ENCODE peak calls at places on chromosomes 11 and 22, in five cellular contexts. C, J, D, X and P are unnamed samples.

GRCh38 chr11:94674005-94674491 is 94.1 kb upstream of the AMOTL1 start:
- DNase-seq in C (no peak), J (no peak), D (no peak), X (peak), P (no peak)

GRCh38 chr11:6468712-6469495 is 4.8 kb downstream of the TRIM3 start:
- DNase-seq in C (peak), J (no peak), D (peak), X (peak), P (no peak)

GRCh38 chr22:48101704-48102103 is 1339.3 kb downstream of the TBC1D22A start:
- DNase-seq in C (no peak), J (no peak), D (no peak), X (no peak), P (no peak)

GRCh38 chr11:84498016-84498415 is 1129.1 kb downstream of the DLG2 start:
- DNase-seq in C (no peak), J (peak), D (no peak), X (no peak), P (no peak)

GRCh38 chr11:127470485-127470884 is 469.9 kb upstream of the KIRREL3 start:
- DNase-seq in C (no peak), J (no peak), D (no peak), X (peak), P (no peak)

GRCh38 chr11:72776117-72776843 is 17.6 kb downstream of the STARD10 start:
- DNase-seq in C (no peak), J (no peak), D (no peak), X (no peak), P (no peak)

GRCh38 chr11:58845342-58845741 is 838 bp upstream of the GLYATL2 start:
- DNase-seq in C (no peak), J (no peak), D (no peak), X (no peak), P (no peak)

GRCh38 chr11:13338437-13339069 is 61.0 kb downstream of the BMAL1 start:
- DNase-seq in C (peak), J (peak), D (no peak), X (peak), P (no peak)

GRCh38 chr22:40200795-40201194 is 23.1 kb downstream of the TNRC6B start:
- DNase-seq in C (no peak), J (no peak), D (no peak), X (no peak), P (no peak)

GRCh38 chr22:38080847-38081635 is 2.9 kb downstream of the SLC16A8 start:
- DNase-seq in C (no peak), J (no peak), D (no peak), X (peak), P (no peak)

GRCh38 chr11:62680825-62681240 is 2.0 kb upstream of the UBXN1 start:
- DNase-seq in C (no peak), J (no peak), D (peak), X (peak), P (peak)

GRCh38 chr11:40376346-40376745 is 1083.1 kb downstream of the LRRC4C start:
- DNase-seq in C (no peak), J (no peak), D (no peak), X (no peak), P (no peak)

GRCh38 chr11:119759324-119759723 is 30.3 kb upstream of the NECTIN1 start:
- DNase-seq in C (no peak), J (no peak), D (peak), X (peak), P (no peak)

GRCh38 chr11:6755953-6756347 is 15.8 kb downstream of the OR2AG2 start:
- DNase-seq in C (no peak), J (no peak), D (no peak), X (no peak), P (no peak)

GRCh38 chr11:134951305-134951700 is 539.3 kb upstream of the B3GAT1 start:
- DNase-seq in C (no peak), J (peak), D (no peak), X (peak), P (no peak)

GRCh38 chr22:31538815-31539214 is 42.5 kb downstream of the SFI1 start:
- DNase-seq in C (no peak), J (no peak), D (no peak), X (no peak), P (no peak)

GRCh38 chr11:12502950-12503579 is 125.7 kb downstream of the PARVA start:
- DNase-seq in C (no peak), J (no peak), D (no peak), X (peak), P (no peak)

GRCh38 chr22:30420401-30421178 is 5.0 kb upstream of the MTFP1 start:
- DNase-seq in C (peak), J (peak), D (no peak), X (peak), P (no peak)

DNA sequence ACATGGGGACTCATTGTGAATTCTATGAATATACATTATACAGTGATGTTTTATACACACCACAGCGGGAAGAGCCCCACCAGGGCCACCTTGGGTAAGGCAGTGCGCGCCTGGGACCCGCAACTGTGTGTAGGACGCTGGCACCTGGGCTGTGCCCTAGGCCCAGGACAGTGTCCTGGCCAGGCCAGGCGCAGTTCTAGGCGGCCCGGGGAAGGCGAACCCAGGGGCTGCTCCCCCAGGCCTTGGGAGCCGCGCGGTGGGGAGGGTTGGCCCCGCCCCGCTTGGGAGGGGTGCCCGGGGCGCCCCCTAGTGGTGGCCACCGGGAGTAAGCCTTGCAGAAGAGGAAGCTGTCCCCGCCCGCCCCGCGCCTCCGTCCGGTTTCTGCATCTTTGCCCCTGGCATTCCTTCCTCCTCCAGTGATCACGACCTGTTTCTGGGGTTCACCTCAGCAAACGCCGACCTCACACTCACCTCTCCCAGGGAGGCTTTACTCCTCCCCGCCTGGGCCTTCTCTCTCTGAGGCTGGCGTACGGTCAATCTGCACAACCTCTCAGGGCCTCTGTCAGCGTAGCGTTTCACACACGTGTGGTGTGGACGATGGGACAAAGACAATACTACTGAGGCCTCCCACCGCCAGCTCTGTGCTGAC is 9.5 kb upstream of the EHD1 start:
- DNase-seq in C (no peak), J (no peak), D (peak), X (peak), P (no peak)
- H3K4me3 ChIP-seq in C (no peak), J (no peak), D (peak), X (no peak), P (peak)

GRCh38 chr11:10511046-10511711 is 29.8 kb downstream of the RNF141 start:
- DNase-seq in C (no peak), J (no peak), D (no peak), X (no peak), P (no peak)

GRCh38 chr11:10518123-10518522 is 22.9 kb downstream of the RNF141 start:
- DNase-seq in C (no peak), J (no peak), D (no peak), X (no peak), P (no peak)

GRCh38 chr11:10515418-10515817 is 25.6 kb downstream of the RNF141 start:
- DNase-seq in C (no peak), J (no peak), D (no peak), X (no peak), P (no peak)

GRCh38 chr11:10514713-10515112 is 26.3 kb downstream of the RNF141 start:
- DNase-seq in C (no peak), J (no peak), D (no peak), X (no peak), P (no peak)

GRCh38 chr11:10514210-10514609 is 26.8 kb downstream of the RNF141 start:
- DNase-seq in C (no peak), J (no peak), D (no peak), X (peak), P (no peak)
- TF ChIP-seq CTCF in C (peak), J (peak), D (peak), X (peak), P (no peak)

GRCh38 chr22:35894937-35895708 is 133.5 kb downstream of the RBFOX2 start:
- DNase-seq in C (peak), J (peak), D (no peak), X (peak), P (no peak)
- H3K4me3 ChIP-seq in C (peak), J (peak), D (no peak), X (no peak), P (no peak)

GRCh38 chr22:44335903-44336803 is 23.4 kb upstream of the SHISAL1 start:
- DNase-seq in C (no peak), J (no peak), D (no peak), X (peak), P (no peak)
- TF ChIP-seq CTCF in C (no peak), J (no peak), D (peak), X (peak), P (peak)